ENCODE peak calls at places on chromosomes 11 and 22, in ten cellular contexts. G is fibroblast of the aortic adventitia; K is aorta; A is CD8-positive, alpha-beta memory T cell; P is fibroblast of lung; X is Ammon's horn; I is Kasumi-1; J is iPS DF 19.7; L is stimulated activated naive CD8-positive, alpha-beta T cell treated with anti-CD3 and anti-CD28 coated beads, Interleukin-15, amount 100 ng/mL, for 72 hours; C is memory B cell. Y is an unnamed sample.

GRCh38 chr22:38437416-38437815 is 17.6 kb downstream of the KCNJ4 start:
- DNase-seq in A (no peak), K (no peak), X (no peak), C (no peak), L (no peak), G (no peak), P (no peak), I (no peak), J (no peak), Y (no peak)

GRCh38 chr22:42863349-42863911 is 6.4 kb upstream of the ARFGAP3 start:
- DNase-seq in C (no peak), I (peak), X (no peak), J (no peak), P (peak), A (no peak), L (peak), K (no peak), G (peak), Y (no peak)

GRCh38 chr11:14542384-14542783 is 22.2 kb upstream of the PSMA1 start:
- DNase-seq in I (no peak), G (no peak), L (no peak), K (no peak), A (no peak), J (no peak), C (no peak), X (no peak), P (no peak), Y (no peak)

GRCh38 chr22:31036671-31037550 is 44.2 kb upstream of the SMTN start:
- DNase-seq in A (no peak), G (peak), P (peak), X (no peak), L (no peak), K (peak), I (no peak), J (no peak), C (no peak), Y (no peak)

GRCh38 chr22:50169181-50169759 is 1.3 kb upstream of the PANX2 start:
- DNase-seq in A (no peak), G (no peak), C (no peak), P (no peak), K (no peak), I (no peak), L (no peak), J (no peak), X (no peak), Y (no peak)

GRCh38 chr11:111723595-111723994 is 42.6 kb downstream of the PPP2R1B start:
- DNase-seq in K (no peak), P (no peak), J (no peak), G (no peak), C (no peak), X (no peak), L (no peak), A (no peak), I (no peak), Y (no peak)

GRCh38 chr11:104422320-104422944 is 258.5 kb upstream of the PDGFD start:
- DNase-seq in X (no peak), J (no peak), A (no peak), P (no peak), G (no peak), C (no peak), K (peak), I (no peak), L (no peak), Y (no peak)

GRCh38 chr11:6194065-6194581 is 4.9 kb upstream of the OR52W1 start:
- DNase-seq in G (no peak), X (no peak), A (no peak), J (no peak), L (no peak), K (no peak), C (no peak), I (no peak), P (no peak), Y (no peak)

GRCh38 chr22:19120829-19121630 is 1.2 kb downstream of the DGCR2 start:
- DNase-seq in A (no peak), J (no peak), G (peak), X (no peak), C (no peak), I (no peak), K (no peak), L (no peak), P (no peak), Y (peak)

GRCh38 chr11:13944016-13944415 is 18.5 kb upstream of the SPON1 start:
- DNase-seq in J (no peak), G (no peak), I (no peak), K (no peak), A (no peak), P (no peak), C (no peak), L (no peak), X (no peak), Y (no peak)

GRCh38 chr11:122804796-122805195 is 33.5 kb upstream of the CRTAM start:
- DNase-seq in G (no peak), I (no peak), A (no peak), J (no peak), P (no peak), K (no peak), C (no peak), X (no peak), L (no peak), Y (no peak)

GRCh38 chr11:44143987-44144909 is 48.8 kb downstream of the EXT2 start:
- DNase-seq in J (no peak), K (no peak), A (no peak), X (no peak), L (no peak), C (no peak), G (no peak), I (no peak), P (no peak), Y (no peak)

GRCh38 chr11:92880391-92880790 is 89.1 kb upstream of the MTNR1B start:
- DNase-seq in X (no peak), C (no peak), P (no peak), I (no peak), K (no peak), L (no peak), A (no peak), G (no peak), J (no peak), Y (no peak)

GRCh38 chr11:20671856-20672546 is 2.6 kb downstream of the NELL1 start:
- DNase-seq in I (peak), A (no peak), G (no peak), X (peak), J (no peak), L (no peak), K (no peak), C (no peak), P (no peak), Y (peak)

GRCh38 chr11:72808415-72808814 is 5.8 kb upstream of the ATG16L2 start:
- DNase-seq in C (no peak), G (peak), A (no peak), I (no peak), L (no peak), K (no peak), J (no peak), P (no peak), X (no peak), Y (no peak)

GRCh38 chr11:94295534-94295933 is 8.8 kb upstream of the IZUMO1R start:
- DNase-seq in X (no peak), J (no peak), C (no peak), I (no peak), K (no peak), G (peak), A (no peak), P (no peak), L (no peak), Y (no peak)

GRCh38 chr11:351411-351810 is 17.9 kb upstream of the B4GALNT4 start:
- DNase-seq in G (no peak), L (no peak), P (no peak), K (peak), I (no peak), A (no peak), C (no peak), X (no peak), J (no peak), Y (no peak)

GRCh38 chr11:102111011-102111786 is 952 bp downstream of the YAP1 start:
- DNase-seq in K (peak), J (peak), C (peak), P (peak), X (no peak), L (peak), G (peak), A (peak), I (no peak), Y (peak)

GRCh38 chr11:35292290-35292689 is 127.1 kb downstream of the SLC1A2 start:
- DNase-seq in K (no peak), J (no peak), A (no peak), X (no peak), C (no peak), L (peak), P (no peak), G (no peak), I (no peak), Y (no peak)

GRCh38 chr22:47053865-47054185 is 291.4 kb downstream of the TBC1D22A start:
- DNase-seq in K (peak), J (no peak), C (no peak), A (no peak), L (no peak), I (peak), P (peak), X (peak), G (peak), Y (no peak)

Y was measured in cerebellar cortex.